ENCODE peak calls at places on chromosomes 4 and X, in five cellular contexts. K is left cardiac atrium; W is H4; J is NCI-H1105; Y is stimulated activated CD8-positive, alpha-beta memory T cell treated with anti-CD3 and anti-CD28 coated beads, Interleukin-4, amount 100 ng/mL, for 24 hours. D is an unnamed sample.

GRCh38 chr4:72489267-72489666 is 79.8 kb downstream of the ADAMTS3 start:
- DNase-seq in Y (no peak), J (no peak), K (no peak), W (no peak), D (no peak)

GRCh38 chr4:156875697-156876096 is 95.9 kb downstream of the PDGFC start:
- DNase-seq in W (no peak), Y (no peak), J (no peak), K (no peak), D (no peak)

GRCh38 chr4:10185518-10186227 is 69.1 kb upstream of the WDR1 start:
- DNase-seq in J (no peak), K (peak), Y (no peak), W (no peak), D (no peak)

GRCh38 chr4:340011-340410 is 2.4 kb downstream of the ZNF141 start:
- DNase-seq in W (no peak), K (no peak), J (no peak), Y (no peak), D (peak)

GRCh38 chr4:61619528-61619927 is 419.4 kb downstream of the ADGRL3 start:
- DNase-seq in J (no peak), Y (no peak), W (no peak), K (no peak), D (no peak)

GRCh38 chr4:7412586-7412975 is 22.1 kb downstream of the PSAPL1 start:
- DNase-seq in Y (no peak), K (no peak), J (no peak), W (no peak), D (no peak)

GRCh38 chrX:3806630-3807029 is 93.2 kb upstream of the PRKX start:
- DNase-seq in J (no peak), K (no peak), W (no peak), Y (no peak), D (no peak)

GRCh38 chr4:65566473-65566872 is 103.8 kb downstream of the EPHA5 start:
- DNase-seq in K (no peak), Y (no peak), W (no peak), J (no peak), D (no peak)

GRCh38 chrX:47248576-47248975 is 15.8 kb downstream of the USP11 start:
- DNase-seq in W (no peak), J (no peak), K (no peak), Y (no peak), D (no peak)

GRCh38 chr4:83686166-83686565 is 150.3 kb downstream of the GPAT3 start:
- DNase-seq in K (no peak), W (peak), Y (no peak), J (no peak), D (no peak)

GRCh38 chrX:130086414-130087207 is 23.7 kb downstream of the ELF4 start:
- DNase-seq in W (no peak), J (no peak), Y (peak), K (no peak), D (no peak)

GRCh38 chr4:22962186-22962786 is 269.5 kb downstream of the GBA3 start:
- DNase-seq in J (no peak), Y (no peak), K (no peak), W (peak), D (peak)

GRCh38 chrX:13340182-13340791 is 20.4 kb upstream of the ATXN3L start:
- DNase-seq in W (no peak), J (no peak), Y (no peak), K (no peak), D (peak)

GRCh38 chr4:144734522-144734921 is 88.6 kb downstream of the HHIP start:
- DNase-seq in J (no peak), W (peak), K (no peak), Y (no peak), D (peak)

GRCh38 chr4:123877561-123877960 is 481.0 kb downstream of the SPRY1 start:
- DNase-seq in Y (no peak), K (no peak), W (no peak), J (no peak), D (no peak)

GRCh38 chr4:113893546-113893945 is 85.9 kb downstream of the ARSJ start:
- DNase-seq in W (no peak), Y (no peak), K (no peak), J (no peak), D (no peak)

GRCh38 chr4:173420324-173420752 is 21.4 kb upstream of the SCRG1 start:
- DNase-seq in Y (no peak), K (no peak), J (no peak), W (no peak), D (no peak)

D was measured in neural progenitor cell.